ENCODE peak calls at places on chromosome 11, in ten cellular contexts. U, O, E, S, W, H, V, J, A and M are unnamed samples.

GRCh38 chr11:73225001-73225686 is 7.1 kb downstream of the P2RY2 start:
- DNase-seq in U (no peak), O (no peak), E (peak), S (no peak), W (no peak), H (no peak), V (no peak), J (peak), A (no peak), M (no peak)

GRCh38 chr11:61963282-61964057 is 4.0 kb downstream of the FTH1 start:
- DNase-seq in U (no peak), O (no peak), E (peak), S (no peak), W (no peak), H (peak), V (no peak), J (peak), A (peak), M (peak)

GRCh38 chr11:35285471-35285870 is 133.9 kb downstream of the SLC1A2 start:
- DNase-seq in U (no peak), O (no peak), E (no peak), S (no peak), W (no peak), H (no peak), V (no peak), J (no peak), A (no peak), M (no peak)

GRCh38 chr11:81995907-81996306 is 737.8 kb downstream of the FAM181B start:
- DNase-seq in U (no peak), O (no peak), E (no peak), S (no peak), W (no peak), H (no peak), V (no peak), J (peak), A (no peak), M (no peak)

GRCh38 chr11:100980156-100980555 is 149.5 kb downstream of the PGR start:
- DNase-seq in U (no peak), O (no peak), E (no peak), S (no peak), W (no peak), H (no peak), V (no peak), J (no peak), A (peak), M (no peak)

GRCh38 chr11:17986007-17986710 is 26.7 kb downstream of the SERGEF start:
- DNase-seq in U (peak), O (peak), E (no peak), S (no peak), W (no peak), H (no peak), V (no peak), J (no peak), A (peak), M (peak)

GRCh38 chr11:65188486-65188885 is 6.8 kb downstream of the CAPN1 start:
- DNase-seq in U (no peak), O (no peak), E (peak), S (no peak), W (no peak), H (no peak), V (no peak), J (peak), A (no peak), M (no peak)

GRCh38 chr11:27183672-27184457 is 143.2 kb downstream of the BBOX1 start:
- DNase-seq in U (peak), O (no peak), E (peak), S (no peak), W (peak), H (peak), V (peak), J (no peak), A (peak), M (peak)

GRCh38 chr11:64339754-64340408 is at the start of gene CCDC88B:
- DNase-seq in U (no peak), O (peak), E (no peak), S (no peak), W (no peak), H (peak), V (no peak), J (peak), A (no peak), M (no peak)

GRCh38 chr11:61054513-61054912 is 47.8 kb upstream of the CD5 start:
- DNase-seq in U (no peak), O (no peak), E (no peak), S (no peak), W (no peak), H (no peak), V (no peak), J (no peak), A (no peak), M (no peak)

GRCh38 chr11:80214413-80214812 is 773.6 kb upstream of the TENM4 start:
- DNase-seq in U (no peak), O (no peak), E (no peak), S (no peak), W (no peak), H (no peak), V (no peak), J (no peak), A (no peak), M (no peak)

GRCh38 chr11:83895516-83895915 is 609.3 kb upstream of the CCDC90B start:
- DNase-seq in U (no peak), O (no peak), E (peak), S (no peak), W (no peak), H (no peak), V (no peak), J (no peak), A (no peak), M (no peak)

GRCh38 chr11:96324912-96325311 is 18.1 kb downstream of the MAML2 start:
- DNase-seq in U (no peak), O (peak), E (no peak), S (no peak), W (no peak), H (no peak), V (no peak), J (no peak), A (peak), M (no peak)

GRCh38 chr11:48066881-48067800 is 86.8 kb downstream of the PTPRJ start:
- DNase-seq in U (no peak), O (peak), E (peak), S (no peak), W (no peak), H (no peak), V (no peak), J (peak), A (no peak), M (no peak)

GRCh38 chr11:64686466-64687175 is 36.4 kb downstream of the NRXN2 start:
- DNase-seq in U (no peak), O (peak), E (no peak), S (no peak), W (no peak), H (no peak), V (no peak), J (no peak), A (no peak), M (no peak)

DNA sequence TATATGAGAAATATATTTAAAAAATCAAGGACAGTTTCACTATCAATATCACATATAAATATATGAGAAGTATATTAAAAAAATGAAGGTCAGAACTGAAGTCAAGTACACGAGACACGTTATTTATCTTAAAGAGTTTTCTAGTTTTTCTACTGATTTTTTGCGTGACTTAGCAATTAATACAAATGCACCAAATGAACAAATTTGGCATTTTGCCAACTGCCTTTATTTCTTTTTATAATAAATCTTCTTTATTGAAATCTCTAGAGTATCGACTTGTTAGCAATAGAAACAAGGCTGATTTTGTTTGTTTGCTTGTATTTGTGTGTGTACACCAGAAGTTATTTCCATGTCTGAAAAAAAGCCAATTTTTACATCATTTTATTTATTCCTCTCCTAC is 1684.7 kb upstream of the RAG2 start:
- DNase-seq in U (no peak), O (no peak), E (no peak), S (no peak), W (no peak), H (no peak), V (no peak), J (no peak), A (no peak), M (no peak)
- TF ChIP-seq CTCF in U (no peak), O (no peak), E (no peak), S (no peak), W (no peak), H (no peak), V (no peak), J (no peak), A (no peak), M (no peak)

GRCh38 chr11:128608732-128609131 is 21.4 kb upstream of the ETS1 start:
- DNase-seq in U (no peak), O (no peak), E (no peak), S (no peak), W (no peak), H (no peak), V (no peak), J (no peak), A (no peak), M (no peak)

GRCh38 chr11:128615076-128615475 is 27.7 kb upstream of the ETS1 start:
- DNase-seq in U (no peak), O (no peak), E (peak), S (no peak), W (no peak), H (no peak), V (no peak), J (no peak), A (no peak), M (no peak)

GRCh38 chr11:128613300-128613995 is 26.1 kb upstream of the ETS1 start:
- DNase-seq in U (no peak), O (no peak), E (peak), S (no peak), W (no peak), H (no peak), V (no peak), J (peak), A (no peak), M (no peak)

GRCh38 chr11:128607819-128608218 is 20.5 kb upstream of the ETS1 start:
- DNase-seq in U (no peak), O (no peak), E (peak), S (no peak), W (no peak), H (no peak), V (no peak), J (no peak), A (no peak), M (no peak)

DNA sequence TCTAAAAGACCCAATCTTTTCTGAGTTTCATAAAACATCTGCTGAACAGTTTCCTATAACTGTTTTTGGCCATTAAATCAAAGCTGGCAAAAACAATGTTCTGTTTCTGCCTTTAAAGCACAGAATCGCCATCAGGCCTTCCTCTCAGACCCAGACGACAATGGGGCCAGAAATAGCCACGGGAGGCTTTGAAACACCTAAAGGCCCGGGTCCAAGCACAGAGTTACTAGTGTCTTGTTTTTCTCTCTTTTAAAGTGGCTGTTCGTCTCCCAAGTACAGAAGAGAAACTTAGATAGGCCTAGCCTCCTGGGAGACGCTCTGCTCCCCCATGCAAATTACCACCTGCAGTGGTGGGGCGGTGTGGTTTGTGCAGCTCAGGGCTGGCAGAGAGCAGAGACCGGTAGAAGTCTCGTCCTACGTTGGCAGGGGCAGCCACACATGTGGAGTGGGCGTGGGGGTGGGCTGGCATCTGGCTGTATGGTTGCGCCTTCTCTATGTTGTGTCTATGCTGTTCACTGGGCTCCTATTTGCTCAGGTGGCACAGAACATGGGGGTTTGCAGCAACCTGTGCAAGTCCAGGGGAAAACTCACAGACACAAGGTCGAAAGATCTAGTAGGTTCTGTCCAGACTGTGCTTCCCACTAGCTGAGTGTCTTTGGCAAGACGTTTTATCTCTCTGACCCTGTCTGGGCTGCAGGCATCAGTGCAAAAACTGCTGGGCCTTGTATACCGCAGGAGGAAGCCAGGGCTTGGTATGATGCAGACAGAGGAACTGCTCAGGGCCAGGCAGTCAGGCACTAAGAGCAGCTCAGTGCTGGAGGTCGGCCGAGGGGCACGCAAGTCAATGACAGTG is 23.6 kb upstream of the ETS1 start:
- DNase-seq in U (no peak), O (no peak), E (peak), S (no peak), W (no peak), H (peak), V (no peak), J (peak), A (no peak), M (no peak)
- TF ChIP-seq CTCF in U (no peak), O (no peak), E (no peak), S (no peak), W (no peak), H (no peak), V (no peak), J (no peak), A (no peak), M (no peak)

GRCh38 chr11:7413961-7414728 is 71.2 kb upstream of the OLFML1 start:
- DNase-seq in U (no peak), O (no peak), E (peak), S (no peak), W (no peak), H (no peak), V (no peak), J (no peak), A (no peak), M (peak)
- TF ChIP-seq CTCF in U (no peak), O (no peak), E (peak), S (no peak), W (no peak), H (no peak), V (no peak), J (no peak), A (no peak), M (peak)

GRCh38 chr11:75242722-75243600 is 2.4 kb downstream of the TPBGL start:
- DNase-seq in U (no peak), O (peak), E (peak), S (no peak), W (no peak), H (no peak), V (no peak), J (peak), A (no peak), M (no peak)

GRCh38 chr11:75240381-75241035 is at the start of gene TPBGL:
- DNase-seq in U (no peak), O (peak), E (peak), S (peak), W (peak), H (no peak), V (peak), J (peak), A (peak), M (no peak)

GRCh38 chr11:75241906-75242644 is 1.5 kb downstream of the TPBGL start:
- DNase-seq in U (no peak), O (peak), E (no peak), S (no peak), W (no peak), H (no peak), V (no peak), J (no peak), A (no peak), M (no peak)

GRCh38 chr11:75239551-75240290 is 853 bp upstream of the TPBGL start:
- DNase-seq in U (no peak), O (peak), E (peak), S (no peak), W (no peak), H (no peak), V (no peak), J (no peak), A (no peak), M (no peak)

DNA sequence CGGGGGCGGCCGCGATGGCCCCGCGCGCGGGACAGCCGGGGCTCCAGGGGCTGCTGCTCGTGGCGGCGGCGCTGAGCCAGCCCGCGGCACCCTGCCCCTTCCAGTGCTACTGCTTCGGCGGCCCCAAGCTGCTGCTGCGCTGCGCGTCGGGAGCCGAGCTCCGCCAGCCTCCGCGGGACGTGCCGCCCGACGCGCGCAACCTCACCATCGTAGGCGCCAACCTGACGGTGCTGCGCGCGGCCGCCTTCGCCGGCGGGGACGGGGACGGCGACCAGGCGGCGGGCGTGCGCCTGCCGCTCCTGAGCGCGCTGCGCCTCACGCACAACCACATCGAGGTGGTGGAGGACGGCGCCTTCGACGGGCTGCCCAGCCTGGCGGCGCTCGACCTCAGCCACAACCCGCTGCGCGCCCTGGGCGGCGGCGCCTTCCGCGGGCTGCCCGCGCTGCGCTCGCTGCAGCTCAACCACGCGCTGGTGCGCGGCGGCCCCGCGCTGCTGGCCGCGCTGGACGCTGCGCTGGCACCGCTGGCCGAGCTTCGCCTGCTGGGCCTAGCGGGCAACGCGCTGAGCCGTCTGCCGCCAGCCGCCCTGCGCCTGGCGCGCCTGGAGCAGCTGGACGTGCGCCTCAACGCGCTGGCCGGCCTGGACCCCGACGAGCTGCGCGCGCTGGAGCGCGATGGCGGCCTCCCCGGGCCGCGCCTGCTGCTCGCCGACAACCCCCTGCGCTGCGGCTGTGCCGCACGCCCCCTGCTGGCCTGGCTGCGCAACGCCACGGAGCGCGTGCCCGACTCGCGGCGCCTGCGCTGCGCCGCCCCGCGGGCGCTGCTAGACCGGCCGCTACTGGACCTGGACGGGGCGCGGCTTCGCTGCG is 697 bp downstream of the TPBGL start:
- DNase-seq in U (peak), O (peak), E (peak), S (peak), W (peak), H (peak), V (peak), J (peak), A (peak), M (peak)
- TF ChIP-seq CTCF in U (peak), O (peak), E (peak), S (peak), W (no peak), H (peak), V (peak), J (peak), A (peak), M (peak)

GRCh38 chr11:132943737-132944556 is 588.4 kb downstream of the OPCML start:
- DNase-seq in U (no peak), O (no peak), E (peak), S (peak), W (peak), H (no peak), V (no peak), J (peak), A (no peak), M (no peak)
- TF ChIP-seq CTCF in U (no peak), O (no peak), E (peak), S (no peak), W (no peak), H (no peak), V (no peak), J (no peak), A (no peak), M (no peak)

GRCh38 chr11:85766801-85767200 is 44.1 kb downstream of the SYTL2 start:
- DNase-seq in U (no peak), O (no peak), E (no peak), S (no peak), W (no peak), H (no peak), V (no peak), J (no peak), A (no peak), M (peak)
- TF ChIP-seq CTCF in U (no peak), O (no peak), E (no peak), S (no peak), W (no peak), H (no peak), V (no peak), J (no peak), A (no peak), M (no peak)

GRCh38 chr11:125625594-125626380 is 824 bp downstream of the CHEK1 start:
- DNase-seq in U (peak), O (peak), E (peak), S (peak), W (peak), H (peak), V (peak), J (peak), A (peak), M (peak)
- TF ChIP-seq CTCF in U (no peak), O (no peak), E (no peak), S (no peak), W (no peak), H (no peak), V (no peak), J (no peak), A (no peak), M (no peak)